ENCODE peak calls at places on chromosomes 11 and 22, in five cellular contexts. I is fibroblast of mammary gland, C is esophagus muscularis mucosa, E is colonic mucosa, V is AG10803. U is an unnamed sample.

GRCh38 chr11:1760351-1761109 is 3.2 kb downstream of the CTSD start:
- DNase-seq in E (peak), V (peak), I (peak), C (no peak), U (no peak)

GRCh38 chr22:22838148-22838786 is 49.3 kb upstream of the IGLL5 start:
- DNase-seq in V (no peak), C (peak), I (no peak), E (no peak), U (no peak)

GRCh38 chr11:57732661-57733060 is 8.6 kb upstream of the SELENOH start:
- DNase-seq in I (no peak), C (no peak), V (no peak), E (no peak), U (no peak)

GRCh38 chr11:75337195-75337654 is 14.2 kb downstream of the ARRB1 start:
- DNase-seq in V (peak), C (no peak), I (peak), E (no peak), U (no peak)

GRCh38 chr22:45999379-45999971 is 22.5 kb upstream of the WNT7B start:
- DNase-seq in C (no peak), V (no peak), I (no peak), E (no peak), U (no peak)

GRCh38 chr22:28799834-28800307 is 498 bp downstream of the XBP1 start:
- DNase-seq in V (peak), C (no peak), E (peak), I (peak), U (peak)

GRCh38 chr11:119699227-119699626 is 29.8 kb downstream of the NECTIN1 start:
- DNase-seq in V (peak), C (no peak), E (peak), I (peak), U (no peak)

GRCh38 chr11:120523196-120523595 is 11.6 kb downstream of the GRIK4 start:
- DNase-seq in I (no peak), C (no peak), V (no peak), E (no peak), U (no peak)

GRCh38 chr11:57123590-57123989 is 58.2 kb upstream of the LRRC55 start:
- DNase-seq in I (no peak), C (no peak), V (no peak), E (no peak), U (no peak)

GRCh38 chr11:36702330-36703054 is 104.5 kb upstream of the RAG2 start:
- DNase-seq in I (peak), C (no peak), V (peak), E (peak), U (peak)

GRCh38 chr11:123479048-123479837 is 49.2 kb downstream of the GRAMD1B start:
- DNase-seq in C (no peak), V (no peak), E (no peak), I (no peak), U (no peak)

DNA sequence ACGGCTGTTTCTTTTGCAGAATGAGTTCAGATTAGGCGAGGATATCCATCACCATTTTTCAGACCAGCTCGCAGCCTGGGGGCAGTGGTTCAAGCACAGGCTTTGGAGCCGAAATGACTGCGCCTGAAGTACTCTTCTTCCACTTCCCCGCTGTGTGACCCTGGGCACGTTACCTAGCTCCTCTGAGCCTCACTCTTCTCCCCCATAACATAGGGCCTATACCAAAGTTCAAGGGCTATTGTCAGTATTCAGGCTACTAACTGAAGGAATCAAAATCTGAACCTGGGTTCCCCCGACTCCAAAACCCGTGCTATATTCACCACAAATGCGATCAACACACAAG is 373 bp downstream of the MRPL21 start:
- DNase-seq in C (no peak), V (no peak), E (no peak), I (no peak), U (no peak)
- H3K4me3 ChIP-seq in C (peak), V (peak), E (peak), I (peak), U (peak)

GRCh38 chr11:129864811-129865210 is 30.6 kb downstream of the NFRKB start:
- DNase-seq in E (no peak), I (no peak), C (no peak), V (no peak), U (no peak)
- H3K4me3 ChIP-seq in E (no peak), I (no peak), C (no peak), V (no peak), U (no peak)

GRCh38 chr22:33476206-33476605 is 418.0 kb upstream of the SYN3 start:
- DNase-seq in V (no peak), E (no peak), I (no peak), C (no peak), U (no peak)

GRCh38 chr22:33480118-33480517 is 421.9 kb upstream of the SYN3 start:
- DNase-seq in I (no peak), V (no peak), E (no peak), C (no peak), U (no peak)

GRCh38 chr22:33474587-33474986 is 416.4 kb upstream of the SYN3 start:
- DNase-seq in E (no peak), C (no peak), V (peak), I (no peak), U (no peak)

GRCh38 chr22:33477131-33478111 is 419.2 kb upstream of the SYN3 start:
- DNase-seq in I (no peak), E (no peak), V (peak), C (no peak), U (no peak)

DNA sequence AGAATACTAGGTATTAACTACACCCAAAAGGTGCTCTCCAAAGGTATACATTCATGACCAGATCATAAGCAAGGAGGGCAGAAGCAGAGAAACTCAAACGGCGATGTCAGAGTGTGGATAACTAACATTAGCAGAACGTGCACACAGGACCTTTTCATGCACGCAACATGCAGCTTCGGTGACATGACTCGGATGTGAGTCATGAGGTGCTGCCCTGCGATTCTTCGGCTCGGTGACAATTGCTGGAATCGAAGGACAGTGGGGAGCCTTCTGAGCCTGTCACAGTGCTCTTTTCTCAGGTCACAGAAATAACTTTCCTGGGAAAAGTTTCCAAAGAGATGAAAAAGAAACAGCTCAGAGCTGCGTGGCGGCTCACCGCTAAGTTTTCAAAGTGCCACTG is 418.5 kb upstream of the SYN3 start:
- DNase-seq in V (peak), E (no peak), I (no peak), C (no peak), U (no peak)
- H3K4me3 ChIP-seq in V (no peak), E (no peak), I (no peak), C (no peak), U (no peak)

GRCh38 chr11:118610773-118611432 is 3.5 kb downstream of the PHLDB1 start:
- DNase-seq in V (peak), I (peak), E (peak), C (peak), U (peak)

GRCh38 chr11:118612378-118612777 is 5.0 kb downstream of the PHLDB1 start:
- DNase-seq in V (no peak), C (no peak), I (no peak), E (no peak), U (no peak)

GRCh38 chr11:118608268-118609214 is 1.1 kb downstream of the PHLDB1 start:
- DNase-seq in V (peak), C (no peak), I (peak), E (peak), U (no peak)

GRCh38 chr11:118609380-118610219 is 2.2 kb downstream of the PHLDB1 start:
- DNase-seq in I (no peak), C (no peak), V (peak), E (no peak), U (no peak)

DNA sequence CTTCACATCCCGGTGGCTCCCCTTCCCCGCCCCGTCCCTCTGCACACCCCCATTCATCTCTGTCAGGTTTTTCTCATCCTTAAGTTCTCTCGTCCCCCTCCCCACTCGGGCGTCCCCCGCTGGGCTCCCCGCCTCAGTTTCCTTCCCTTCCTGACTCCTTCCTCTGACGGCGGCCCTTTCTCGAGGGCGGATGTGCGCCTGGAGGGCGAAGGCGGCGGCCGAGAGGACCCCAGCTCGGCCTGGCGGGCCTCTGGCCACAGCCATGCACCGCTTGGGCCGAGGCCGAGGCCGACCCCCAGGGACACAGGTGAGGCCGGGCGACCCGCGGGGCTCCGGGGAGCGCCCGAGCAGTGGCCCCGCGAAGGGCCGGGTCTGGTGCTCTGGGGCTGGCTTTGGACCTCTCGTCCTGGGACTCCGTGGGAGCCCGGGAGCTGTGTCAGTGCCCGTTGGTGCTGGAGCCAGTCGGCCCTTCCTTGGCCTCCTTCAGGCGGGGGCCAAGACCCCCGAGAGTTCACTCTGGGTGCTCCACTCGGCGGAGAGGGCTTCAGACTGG is 2.9 kb downstream of the PHLDB1 start:
- DNase-seq in E (no peak), V (no peak), I (no peak), C (no peak), U (no peak)
- H3K4me3 ChIP-seq in E (peak), V (peak), I (peak), C (peak), U (peak)